ENCODE peak calls at places on chromosomes 11 and 22, in four cellular contexts. V is nephron progenitor cell, C is thoracic aorta, Q is foreskin fibroblast. B is an unnamed sample.

GRCh38 chr11:1119282-1120146 is 38.2 kb upstream of the MUC5AC start:
- DNase-seq in V (no peak), C (no peak), Q (no peak), B (no peak)

GRCh38 chr11:17498475-17498874 is 21.8 kb upstream of the ABCC8 start:
- DNase-seq in V (peak), C (no peak), Q (peak), B (no peak)

GRCh38 chr22:36279219-36279666 is 26.3 kb downstream of the APOL1 start:
- DNase-seq in Q (no peak), C (no peak), V (no peak), B (no peak)

GRCh38 chr11:113562576-113562975 is 87.4 kb upstream of the DRD2 start:
- DNase-seq in C (no peak), Q (no peak), V (no peak), B (no peak)

GRCh38 chr22:39325392-39325932 is 6.0 kb upstream of the RPL3 start:
- DNase-seq in Q (no peak), V (no peak), C (no peak), B (no peak)

GRCh38 chr11:66106786-66107599 is 36.9 kb downstream of the PACS1 start:
- DNase-seq in V (no peak), Q (no peak), C (no peak), B (no peak)

GRCh38 chr11:79538775-79539174 is 97.9 kb upstream of the TENM4 start:
- DNase-seq in Q (no peak), C (no peak), V (no peak), B (no peak)

GRCh38 chr22:24571266-24571665 is 15.5 kb downstream of the SNRPD3 start:
- DNase-seq in C (no peak), V (no peak), Q (no peak), B (no peak)

GRCh38 chr11:100785148-100785983 is 98.3 kb downstream of the ARHGAP42 start:
- DNase-seq in Q (no peak), V (no peak), C (no peak), B (no peak)

GRCh38 chr11:110077318-110077717 is 15.9 kb upstream of the ZC3H12C start:
- DNase-seq in C (no peak), V (no peak), Q (no peak), B (no peak)

GRCh38 chr11:9052316-9052715 is 39.1 kb downstream of the SCUBE2 start:
- DNase-seq in Q (no peak), V (no peak), C (no peak), B (no peak)

GRCh38 chr11:36421546-36422155 is 88.4 kb downstream of the TRAF6 start:
- DNase-seq in C (no peak), V (no peak), Q (no peak), B (no peak)

GRCh38 chr11:77752518-77752917 is 68.0 kb downstream of the RSF1 start:
- DNase-seq in C (no peak), Q (no peak), V (no peak), B (no peak)

GRCh38 chr11:134228625-134229024 is 4.2 kb downstream of the VPS26B start:
- DNase-seq in Q (peak), C (no peak), V (no peak), B (peak)

GRCh38 chr11:72238040-72238450 is 5.9 kb downstream of the PHOX2A start:
- DNase-seq in C (no peak), V (peak), Q (peak), B (no peak)

GRCh38 chr11:14578551-14578956 is 58.4 kb upstream of the PSMA1 start:
- DNase-seq in C (no peak), V (no peak), Q (peak), B (no peak)

GRCh38 chr11:96044311-96044710 is 120.4 kb upstream of the MTMR2 start:
- DNase-seq in C (no peak), Q (no peak), V (no peak), B (no peak)

GRCh38 chr22:27990879-27991278 is 71.8 kb upstream of the PITPNB start:
- DNase-seq in V (peak), Q (no peak), C (no peak), B (no peak)

GRCh38 chr22:48171294-48171693 is 1408.8 kb downstream of the TBC1D22A start:
- DNase-seq in Q (no peak), V (peak), C (no peak), B (no peak)

GRCh38 chr22:50144005-50144614 is 26.4 kb upstream of the PANX2 start:
- DNase-seq in C (no peak), Q (no peak), V (no peak), B (no peak)
- TF ChIP-seq CTCF in C (no peak), Q (no peak), V (no peak), B (no peak)

GRCh38 chr11:62727007-62727832 is at the start of gene HNRNPUL2:
- DNase-seq in Q (peak), V (peak), C (peak), B (peak)
- TF ChIP-seq CTCF in Q (no peak), V (no peak), C (no peak), B (peak)

GRCh38 chr11:61447601-61448551 is 18.0 kb downstream of the SDHAF2 start:
- DNase-seq in Q (peak), C (no peak), V (no peak), B (no peak)

GRCh38 chr11:61446211-61446651 is 16.3 kb downstream of the SDHAF2 start:
- DNase-seq in Q (peak), C (peak), V (peak), B (peak)

GRCh38 chr11:61452825-61453224 is 22.9 kb downstream of the SDHAF2 start:
- DNase-seq in V (no peak), C (no peak), Q (no peak), B (no peak)

GRCh38 chr11:61445535-61445934 is 15.6 kb downstream of the SDHAF2 start:
- DNase-seq in V (no peak), C (no peak), Q (no peak), B (no peak)

GRCh38 chr11:61448552-61448927 is 18.6 kb downstream of the SDHAF2 start:
- DNase-seq in Q (no peak), C (no peak), V (no peak), B (no peak)
- TF ChIP-seq CTCF in Q (no peak), C (no peak), V (no peak), B (no peak)

GRCh38 chr11:74701351-74701750 is 29.9 kb downstream of the CHRDL2 start:
- DNase-seq in C (no peak), V (no peak), Q (no peak), B (no peak)
- TF ChIP-seq CTCF in C (no peak), V (no peak), Q (no peak), B (peak)

GRCh38 chr11:33716236-33716635 is 15.6 kb upstream of the C11orf91 start:
- DNase-seq in Q (no peak), C (no peak), V (no peak), B (no peak)
- TF ChIP-seq CTCF in Q (peak), C (no peak), V (no peak), B (peak)

GRCh38 chr22:20116951-20117645 is at the start of gene TRMT2A:
- DNase-seq in V (peak), Q (peak), C (peak), B (peak)
- TF ChIP-seq CTCF in V (no peak), Q (no peak), C (peak), B (peak)

DNA sequence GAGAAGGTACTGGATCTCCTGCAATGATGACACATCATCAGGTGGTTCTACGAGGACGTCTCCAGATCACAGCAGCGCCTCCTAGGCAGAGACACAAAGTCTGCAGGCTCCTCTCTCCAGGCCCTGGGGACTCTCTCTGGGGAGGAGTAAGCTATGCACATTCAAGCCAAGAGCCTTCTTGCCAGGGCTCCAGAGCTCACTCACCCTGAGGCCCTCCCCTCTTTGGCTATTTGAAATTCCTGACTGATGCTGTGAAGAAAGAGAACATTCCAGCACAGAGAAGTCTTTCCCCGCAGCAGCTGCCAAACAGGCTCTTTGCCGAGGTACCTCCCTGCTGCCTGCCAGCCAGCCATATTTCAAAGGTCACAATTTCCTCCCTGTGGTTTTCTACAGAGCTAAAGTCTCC is 204.9 kb downstream of the CSNK2A3 start:
- DNase-seq in Q (peak), C (peak), V (peak), B (peak)
- TF ChIP-seq CTCF in Q (peak), C (peak), V (no peak), B (peak)

GRCh38 chr22:22771696-22772377 is 115.8 kb upstream of the IGLL5 start:
- DNase-seq in C (no peak), V (no peak), Q (no peak), B (no peak)

GRCh38 chr22:22769434-22770279 is 118.0 kb upstream of the IGLL5 start:
- DNase-seq in Q (no peak), C (no peak), V (no peak), B (no peak)

GRCh38 chr22:22768885-22769284 is 118.7 kb upstream of the IGLL5 start:
- DNase-seq in C (no peak), V (no peak), Q (no peak), B (no peak)

GRCh38 chr22:22770881-22771280 is 116.7 kb upstream of the IGLL5 start:
- DNase-seq in C (no peak), Q (no peak), V (no peak), B (no peak)

DNA sequence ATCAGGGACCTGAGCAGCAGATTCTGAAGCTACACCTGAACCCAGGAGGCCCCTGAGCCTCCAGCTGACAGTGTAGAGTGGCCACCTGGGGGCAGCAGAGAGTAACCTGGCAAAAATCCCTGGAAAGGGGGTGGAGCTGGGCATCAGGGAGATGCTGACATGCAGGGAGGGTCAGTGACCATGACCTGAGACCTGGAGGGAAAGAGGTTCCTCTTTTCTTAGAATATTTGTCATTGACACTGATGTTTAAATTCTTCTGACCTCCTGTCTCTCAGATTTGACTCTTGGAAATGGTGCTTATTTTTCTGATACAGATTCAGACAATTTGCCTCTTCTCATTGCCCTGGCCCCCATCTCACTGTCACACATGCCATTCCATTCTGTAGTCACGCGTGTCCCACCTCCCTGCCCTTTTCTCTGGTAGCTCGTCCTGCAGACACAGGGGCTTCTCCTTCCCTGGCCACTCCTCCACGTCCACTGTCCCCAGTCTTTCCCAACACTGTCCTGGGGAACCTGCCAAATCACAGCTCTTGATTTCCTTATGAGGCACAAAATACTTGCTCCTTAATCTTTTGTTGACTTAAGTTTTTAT is 117.2 kb upstream of the IGLL5 start:
- DNase-seq in C (no peak), V (peak), Q (no peak), B (no peak)
- TF ChIP-seq CTCF in C (peak), V (peak), Q (peak), B (peak)

GRCh38 chr11:122559734-122560382 is 95.7 kb upstream of the UBASH3B start:
- DNase-seq in C (no peak), Q (no peak), V (no peak), B (no peak)

GRCh38 chr11:122556605-122557004 is 98.9 kb upstream of the UBASH3B start:
- DNase-seq in V (peak), C (no peak), Q (no peak), B (no peak)
- TF ChIP-seq CTCF in V (peak), C (no peak), Q (peak), B (peak)